ENCODE peak calls at places on chromosomes 12 and 14, in six cellular contexts. C is K562, S is H54, I is uterus, P is GM12878, H is lower leg skin. A is an unnamed sample.
A peak's percentile ranks its signal among the peaks of the same experiment; 100 is the strongest.

GRCh38 chr14:100972134-100972905 is 68.8 kb upstream of the RTL1 start:
- DNase-seq in C (no peak), S (no peak), I (no peak), P (no peak), H (no peak), A (no peak)

GRCh38 chr12:40181490-40181889 is 43.3 kb upstream of the LRRK2 start:
- DNase-seq in C (no peak), S (no peak), I (no peak), P (no peak), H (no peak), A (no peak)

GRCh38 chr14:100384819-100385813 is 62.0 kb downstream of the SLC25A47 start:
- DNase-seq in C (no peak), S (no peak), I (no peak), P (no peak), H (no peak), A (peak; percentile 14)

GRCh38 chr14:84493779-84494178 is 1036.2 kb upstream of the FLRT2 start:
- DNase-seq in C (no peak), S (no peak), I (no peak), P (no peak), H (no peak), A (no peak)

GRCh38 chr12:98644433-98644711 is 216 bp downstream of the IKBIP start:
- DNase-seq in C (no peak), S (peak; percentile 29), I (no peak), P (no peak), H (no peak), A (peak; percentile 76)

GRCh38 chr12:124364543-124364942 is 69.7 kb downstream of the RFLNA start:
- DNase-seq in C (no peak), S (no peak), I (no peak), P (no peak), H (no peak), A (no peak)

GRCh38 chr12:11780521-11781101 is 131.1 kb downstream of the ETV6 start:
- DNase-seq in C (no peak), S (no peak), I (no peak), P (peak; percentile 94), H (no peak), A (no peak)

GRCh38 chr12:53624956-53625355 is 1.2 kb downstream of the ATF7 start:
- DNase-seq in C (peak; percentile 15), S (no peak), I (no peak), P (no peak), H (no peak), A (no peak)

GRCh38 chr12:99983721-99984258 is 946 bp downstream of the ANKS1B start:
- DNase-seq in C (no peak), S (peak; percentile 24), I (peak; percentile 13), P (no peak), H (no peak), A (no peak)

GRCh38 chr12:24909667-24910066 is 39.2 kb downstream of the BCAT1 start:
- DNase-seq in C (no peak), S (peak; percentile 30), I (no peak), P (no peak), H (peak; percentile 56), A (peak; percentile 52)

GRCh38 chr14:69153848-69154208 is 909 bp upstream of the DCAF5 start:
- DNase-seq in C (no peak), S (no peak), I (peak; percentile 26), P (no peak), H (no peak), A (peak; percentile 65)

GRCh38 chr12:76028649-76029277 is 2.8 kb downstream of the PHLDA1 start:
- DNase-seq in C (no peak), S (no peak), I (no peak), P (no peak), H (no peak), A (no peak)

GRCh38 chr14:100914597-100915021 is 11.1 kb upstream of the RTL1 start:
- DNase-seq in C (no peak), S (no peak), I (no peak), P (no peak), H (no peak), A (no peak)

GRCh38 chr12:95607642-95608041 is 56.4 kb upstream of the USP44 start:
- DNase-seq in C (no peak), S (no peak), I (no peak), P (no peak), H (no peak), A (no peak)

GRCh38 chr14:61514006-61514830 is 181.1 kb upstream of the HIF1A start:
- DNase-seq in C (no peak), S (no peak), I (no peak), P (no peak), H (no peak), A (no peak)

GRCh38 chr12:109760031-109760929 is 46.7 kb downstream of the FAM222A start:
- DNase-seq in C (no peak), S (no peak), I (no peak), P (no peak), H (no peak), A (no peak)

GRCh38 chr12:49304161-49304560 is 9.2 kb downstream of the PRPH start:
- DNase-seq in C (no peak), S (no peak), I (no peak), P (no peak), H (no peak), A (no peak)

GRCh38 chr12:116483959-116484699 is 75.1 kb upstream of the MAP1LC3B2 start:
- DNase-seq in C (no peak), S (no peak), I (peak; percentile 57), P (no peak), H (no peak), A (no peak)

GRCh38 chr12:1592444-1593231 is 1.7 kb downstream of the FBXL14 start:
- DNase-seq in C (peak; percentile 40), S (no peak), I (no peak), P (no peak), H (no peak), A (peak; percentile 41)

GRCh38 chr12:11941601-11942360 is 129.0 kb upstream of the BCL2L14 start:
- DNase-seq in C (no peak), S (peak; percentile 39), I (no peak), P (no peak), H (no peak), A (no peak)

GRCh38 chr14:72850360-72850759 is 43.5 kb downstream of the DPF3 start:
- DNase-seq in C (no peak), S (no peak), I (no peak), P (no peak), H (no peak), A (no peak)

GRCh38 chr12:22121224-22121623 is 75.2 kb downstream of the CMAS start:
- DNase-seq in C (no peak), S (no peak), I (no peak), P (no peak), H (no peak), A (peak; percentile 49)

GRCh38 chr12:6198556-6198955 is 1.6 kb upstream of the CD9 start:
- DNase-seq in C (no peak), S (no peak), I (no peak), P (no peak), H (no peak), A (no peak)

GRCh38 chr12:6201199-6201608 is 1.0 kb downstream of the CD9 start:
- DNase-seq in C (no peak), S (no peak), I (no peak), P (no peak), H (no peak), A (no peak)

GRCh38 chr12:6200266-6201198 is at the start of gene CD9:
- DNase-seq in C (peak; percentile 75), S (peak; percentile 83), I (peak; percentile 42), P (no peak), H (no peak), A (no peak)

GRCh38 chr12:6199211-6199530 is 1.0 kb upstream of the CD9 start:
- DNase-seq in C (no peak), S (no peak), I (no peak), P (no peak), H (no peak), A (no peak)

GRCh38 chr12:6199531-6200265 is 502 bp upstream of the CD9 start:
- DNase-seq in C (no peak), S (no peak), I (peak; percentile 77), P (no peak), H (no peak), A (no peak)
- TF ChIP-seq POLR2A in C (no peak), S (no peak), I (no peak), P (no peak), H (no peak), A (no peak)

DNA sequence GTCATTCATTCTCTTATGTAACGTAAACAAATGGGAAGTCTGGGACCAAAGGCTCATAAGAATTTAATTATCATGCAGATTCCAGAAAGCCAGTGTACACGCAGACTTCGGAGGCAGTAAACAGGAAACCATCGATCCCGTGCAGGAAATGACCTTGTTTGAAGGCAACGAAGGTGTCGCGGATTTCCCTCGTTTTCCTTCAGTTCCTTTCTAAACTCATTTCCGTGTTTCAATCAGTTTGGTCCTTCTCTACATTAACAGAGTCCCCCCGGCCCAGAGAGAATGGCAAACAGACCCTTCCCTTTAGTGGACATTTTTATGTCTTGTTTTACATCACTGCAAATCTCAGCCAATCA is 6.3 kb upstream of the FOXJ2 start:
- DNase-seq in C (no peak), S (no peak), I (no peak), P (no peak), H (no peak), A (no peak)
- TF ChIP-seq POLR2A in C (peak; percentile 72), S (no peak), I (peak; percentile 72), P (no peak), H (no peak), A (peak; percentile 93)

DNA sequence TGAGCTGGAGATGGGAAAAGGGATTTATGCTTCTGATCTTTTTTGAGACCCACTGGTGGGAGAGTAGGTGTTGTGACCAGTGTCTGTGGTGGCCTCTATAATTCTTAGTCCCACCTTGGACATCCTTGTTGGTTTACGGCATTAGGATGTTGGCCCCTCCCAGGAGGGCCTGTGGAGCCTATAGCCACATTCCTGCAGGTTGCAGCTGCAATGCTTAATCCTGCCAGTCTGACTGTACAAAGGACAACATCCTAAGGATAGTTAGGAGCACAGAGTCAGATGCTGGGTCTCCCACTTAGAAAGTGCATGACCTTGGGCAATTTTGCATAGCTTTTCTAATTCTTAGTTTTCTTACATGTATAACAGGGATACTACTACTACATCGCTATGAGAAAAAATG is 150.9 kb upstream of the SLC38A2 start:
- DNase-seq in C (no peak), S (peak; percentile 23), I (no peak), P (no peak), H (no peak), A (no peak)
- TF ChIP-seq POLR2A in C (no peak), S (no peak), I (no peak), P (no peak), H (no peak), A (no peak)

DNA sequence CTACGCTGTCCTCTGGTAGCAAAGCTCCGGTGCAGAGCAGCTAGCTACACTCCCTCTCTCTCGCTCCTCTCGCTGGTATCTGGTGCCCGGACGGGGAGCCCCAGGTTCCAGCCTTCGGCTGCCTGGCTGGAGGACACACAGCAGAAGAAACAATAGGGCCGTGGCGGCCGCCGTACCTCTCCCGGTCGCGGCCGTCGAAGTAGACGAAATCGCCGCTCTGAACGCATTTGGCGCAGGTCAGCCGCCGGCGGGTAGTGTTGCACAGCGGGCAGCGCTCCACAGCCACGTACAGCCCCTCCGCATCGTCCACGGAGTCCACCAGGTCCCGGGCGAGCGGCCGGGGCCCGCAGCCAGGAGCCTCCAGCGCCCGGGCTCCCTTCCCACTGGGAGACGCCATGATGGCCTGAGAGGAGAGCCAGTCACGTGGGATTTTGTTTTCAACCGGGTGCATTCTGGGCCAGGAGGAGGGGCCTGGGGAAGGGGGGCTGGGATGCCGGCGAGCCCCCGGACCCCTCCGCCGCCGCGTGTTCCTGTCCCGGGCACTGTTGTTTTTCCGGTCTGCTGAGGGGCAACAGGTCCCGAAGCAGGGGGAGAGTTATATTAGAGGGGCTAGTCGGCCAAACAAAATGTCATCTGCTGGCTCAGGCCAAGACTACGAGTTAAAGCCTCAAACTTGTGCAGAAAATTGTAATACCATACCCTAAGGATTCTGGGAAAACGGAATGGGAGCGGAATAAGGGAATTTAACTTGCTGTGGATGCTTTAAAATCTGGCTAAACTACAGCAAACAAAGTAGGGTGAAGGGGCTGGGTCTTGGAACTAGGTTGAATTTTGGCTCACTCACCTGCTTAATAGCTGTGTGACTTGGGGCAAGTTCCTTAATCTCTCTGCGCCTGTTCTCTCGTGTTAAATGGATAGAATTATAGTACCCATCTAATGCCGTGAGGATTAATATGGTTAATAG is at the start of gene ATG14:
- DNase-seq in C (peak; percentile 92), S (peak; percentile 59), I (peak; percentile 87), P (peak; percentile 12), H (peak; percentile 86), A (peak; percentile 87)
- TF ChIP-seq POLR2A in C (peak; percentile 78), S (no peak), I (peak; percentile 60), P (peak; percentile 89), H (no peak), A (peak; percentile 70)

A was measured in erythroblast.